ENCODE peak calls at places on chromosomes 6 and 20, in five cellular contexts. L, H, A, P and X are unnamed samples.

GRCh38 chr6:112036088-112036637 is 17.7 kb upstream of the CCN6 start:
- DNase-seq in L (no peak), H (no peak), A (no peak), P (no peak), X (no peak)

GRCh38 chr20:62804632-62805364 is at the start of gene OGFR:
- DNase-seq in L (peak; percentile 53), H (no peak), A (peak; percentile 81), P (peak; percentile 82), X (peak; percentile 87)

GRCh38 chr6:44829811-44830210 is 442.3 kb downstream of the CDC5L start:
- DNase-seq in L (no peak), H (no peak), A (no peak), P (no peak), X (no peak)

GRCh38 chr6:106253731-106254130 is 71.8 kb downstream of the ATG5 start:
- DNase-seq in L (no peak), H (no peak), A (no peak), P (no peak), X (no peak)

GRCh38 chr6:63819831-63820230 is 184.2 kb downstream of the PHF3 start:
- DNase-seq in L (no peak), H (no peak), A (no peak), P (no peak), X (no peak)

GRCh38 chr6:54579011-54579410 is 267.6 kb upstream of the FAM83B start:
- DNase-seq in L (no peak), H (no peak), A (no peak), P (no peak), X (no peak)

GRCh38 chr20:58888521-58889333 is 36.2 kb downstream of the GNAS start:
- DNase-seq in L (peak; percentile 71), H (peak; percentile 56), A (peak; percentile 81), P (peak; percentile 89), X (peak; percentile 90)

GRCh38 chr20:32359633-32360332 is 1.7 kb downstream of the ASXL1 start:
- DNase-seq in L (peak; percentile 19), H (no peak), A (no peak), P (no peak), X (peak; percentile 59)

GRCh38 chr20:57622579-57623381 is 2.6 kb upstream of the ZBP1 start:
- DNase-seq in L (peak; percentile 31), H (no peak), A (peak; percentile 77), P (peak; percentile 69), X (peak; percentile 25)

GRCh38 chr6:113598786-113599185 is 258.4 kb upstream of the MARCKS start:
- DNase-seq in L (no peak), H (no peak), A (no peak), P (no peak), X (no peak)

GRCh38 chr20:37270586-37271420 is 9.2 kb upstream of the GHRH start:
- DNase-seq in L (no peak), H (no peak), A (no peak), P (no peak), X (no peak)

GRCh38 chr6:134176283-134176975 is 124.0 kb upstream of the SLC2A12 start:
- DNase-seq in L (peak; percentile 40), H (no peak), A (peak; percentile 29), P (peak; percentile 83), X (peak; percentile 63)

GRCh38 chr20:62906209-62906608 is 20.1 kb downstream of the DIDO1 start:
- DNase-seq in L (peak; percentile 28), H (no peak), A (no peak), P (peak; percentile 75), X (no peak)

GRCh38 chr6:32047855-32048766 is 9.9 kb downstream of the CYP21A2 start:
- DNase-seq in L (peak; percentile 27), H (peak; percentile 59), A (peak; percentile 80), P (peak; percentile 84), X (peak; percentile 54)

GRCh38 chr6:29955783-29956182 is 13.5 kb downstream of the HLA-A start:
- DNase-seq in L (no peak), H (no peak), A (no peak), P (no peak), X (no peak)

GRCh38 chr6:161418458-161418945 is 144.6 kb upstream of the AGPAT4 start:
- DNase-seq in L (peak; percentile 42), H (no peak), A (peak; percentile 45), P (no peak), X (peak; percentile 50)

GRCh38 chr20:50931048-50931305 is 260 bp downstream of the ADNP start:
- DNase-seq in L (peak; percentile 81), H (no peak), A (no peak), P (no peak), X (peak; percentile 93)

GRCh38 chr6:75130784-75131183 is 75.1 kb downstream of the COL12A1 start:
- DNase-seq in L (no peak), H (no peak), A (no peak), P (no peak), X (no peak)

GRCh38 chr6:101830501-101831031 is 437.1 kb downstream of the GRIK2 start:
- DNase-seq in L (no peak), H (no peak), A (no peak), P (no peak), X (no peak)

GRCh38 chr6:106976270-106976669 is 1.7 kb upstream of the CD24 start:
- DNase-seq in L (no peak), H (no peak), A (no peak), P (no peak), X (no peak)

GRCh38 chr6:163349696-163350095 is 64.8 kb upstream of the QKI start:
- DNase-seq in L (no peak), H (no peak), A (no peak), P (no peak), X (no peak)

GRCh38 chr6:71406871-71407860 is 118.6 kb downstream of the OGFRL1 start:
- DNase-seq in L (no peak), H (no peak), A (no peak), P (no peak), X (no peak)

GRCh38 chr20:21677781-21678180 is 27.7 kb upstream of the PAX1 start:
- DNase-seq in L (no peak), H (no peak), A (no peak), P (no peak), X (no peak)

GRCh38 chr6:48229849-48230248 is 118.9 kb upstream of the PTCHD4 start:
- DNase-seq in L (no peak), H (no peak), A (no peak), P (no peak), X (no peak)

GRCh38 chr20:55354700-55355099 is 650.6 kb downstream of the CBLN4 start:
- DNase-seq in L (no peak), H (no peak), A (no peak), P (no peak), X (no peak)

GRCh38 chr6:56851104-56851503 is 103.8 kb upstream of the BEND6 start:
- DNase-seq in L (no peak), H (no peak), A (no peak), P (no peak), X (no peak)

GRCh38 chr20:60727425-60727824 is 524.6 kb upstream of the CDH4 start:
- DNase-seq in L (no peak), H (no peak), A (no peak), P (no peak), X (no peak)

GRCh38 chr20:45611054-45611453 is 18.5 kb upstream of the WFDC10A start:
- DNase-seq in L (no peak), H (peak; percentile 5), A (peak; percentile 52), P (no peak), X (no peak)

GRCh38 chr6:118708055-118708454 is 56.7 kb upstream of the CEP85L start:
- DNase-seq in L (no peak), H (no peak), A (no peak), P (no peak), X (no peak)